ENCODE peak calls at places on chromosome 20, in four cellular contexts. K is mucosa of gallbladder, H is breast epithelium, S is hepatocyte. I is an unnamed sample.

GRCh38 chr20:675453-676314 is at the start of gene SCRT2:
- DNase-seq in K (peak), H (no peak), S (peak), I (peak)

GRCh38 chr20:62636446-62636845 is 5.9 kb upstream of the SLCO4A1 start:
- DNase-seq in K (no peak), H (no peak), S (peak), I (no peak)

GRCh38 chr20:58143531-58143930 is 84.9 kb downstream of the ANKRD60 start:
- DNase-seq in K (no peak), H (no peak), S (no peak), I (no peak)

GRCh38 chr20:9966966-9967365 is 67.8 kb upstream of the ANKEF1 start:
- DNase-seq in K (no peak), H (no peak), S (no peak), I (no peak)

GRCh38 chr20:40657526-40657925 is 31.5 kb downstream of the MAFB start:
- DNase-seq in K (no peak), H (no peak), S (no peak), I (no peak)

GRCh38 chr20:38229376-38230252 is 30.9 kb downstream of the KIAA1755 start:
- DNase-seq in K (no peak), H (no peak), S (no peak), I (no peak)

GRCh38 chr20:17917832-17918618 is 50.6 kb downstream of the SNX5 start:
- DNase-seq in K (no peak), H (no peak), S (no peak), I (no peak)

GRCh38 chr20:41276317-41276751 is 41.2 kb downstream of the ZHX3 start:
- DNase-seq in K (no peak), H (no peak), S (no peak), I (no peak)